ENCODE peak calls at places on chromosomes 5 and 9, in ten cellular contexts. One of them, this sample, is unnamed.

GRCh38 chr9:129556576-129557191 is 64.2 kb downstream of the C9orf50 start:
- DNase-seq in upper lobe of left lung: no peak
- DNase-seq in PC-9: no peak
- DNase-seq in transverse colon: no peak
- DNase-seq in HCT116: no peak
- DNase-seq in neural progenitor cell: peak; percentile 60
- DNase-seq in fibroblast of the aortic adventitia: no peak
- DNase-seq in coronary artery: no peak
- DNase-seq in dorsolateral prefrontal cortex: no peak
- DNase-seq in adrenal gland: no peak
- DNase-seq in this sample: peak; percentile 36

GRCh38 chr5:7320641-7321170 is 75.2 kb upstream of the ADCY2 start:
- DNase-seq in PC-9: no peak
- DNase-seq in HCT116: no peak
- DNase-seq in coronary artery: no peak
- DNase-seq in dorsolateral prefrontal cortex: no peak
- DNase-seq in adrenal gland: no peak
- DNase-seq in fibroblast of the aortic adventitia: peak; percentile 84
- DNase-seq in upper lobe of left lung: no peak
- DNase-seq in transverse colon: no peak
- DNase-seq in neural progenitor cell: no peak
- DNase-seq in this sample: no peak

GRCh38 chr5:81908771-81909170 is 63.1 kb upstream of the ATG10 start:
- DNase-seq in coronary artery: no peak
- DNase-seq in fibroblast of the aortic adventitia: peak; percentile 6
- DNase-seq in transverse colon: no peak
- DNase-seq in adrenal gland: no peak
- DNase-seq in dorsolateral prefrontal cortex: no peak
- DNase-seq in HCT116: no peak
- DNase-seq in PC-9: no peak
- DNase-seq in upper lobe of left lung: no peak
- DNase-seq in neural progenitor cell: no peak
- DNase-seq in this sample: peak; percentile 36

GRCh38 chr5:103466494-103466893 is 96.1 kb downstream of the NUDT12 start:
- DNase-seq in neural progenitor cell: no peak
- DNase-seq in HCT116: no peak
- DNase-seq in upper lobe of left lung: no peak
- DNase-seq in adrenal gland: no peak
- DNase-seq in coronary artery: no peak
- DNase-seq in PC-9: no peak
- DNase-seq in dorsolateral prefrontal cortex: no peak
- DNase-seq in fibroblast of the aortic adventitia: peak; percentile 88
- DNase-seq in transverse colon: no peak
- DNase-seq in this sample: peak; percentile 80

GRCh38 chr9:7637073-7637472 is 162.5 kb downstream of the DMAC1 start:
- DNase-seq in HCT116: no peak
- DNase-seq in fibroblast of the aortic adventitia: no peak
- DNase-seq in upper lobe of left lung: no peak
- DNase-seq in dorsolateral prefrontal cortex: no peak
- DNase-seq in transverse colon: no peak
- DNase-seq in PC-9: no peak
- DNase-seq in neural progenitor cell: no peak
- DNase-seq in coronary artery: no peak
- DNase-seq in adrenal gland: no peak
- DNase-seq in this sample: no peak

GRCh38 chr5:180178516-180179398 is 30.3 kb downstream of the RASGEF1C start:
- DNase-seq in HCT116: no peak
- DNase-seq in PC-9: no peak
- DNase-seq in dorsolateral prefrontal cortex: no peak
- DNase-seq in adrenal gland: no peak
- DNase-seq in fibroblast of the aortic adventitia: no peak
- DNase-seq in neural progenitor cell: no peak
- DNase-seq in upper lobe of left lung: no peak
- DNase-seq in transverse colon: no peak
- DNase-seq in coronary artery: peak; percentile 71
- DNase-seq in this sample: no peak

GRCh38 chr9:133332381-133332730 is 3.6 kb downstream of the SURF6 start:
- DNase-seq in PC-9: no peak
- DNase-seq in transverse colon: no peak
- DNase-seq in neural progenitor cell: no peak
- DNase-seq in dorsolateral prefrontal cortex: no peak
- DNase-seq in HCT116: no peak
- DNase-seq in fibroblast of the aortic adventitia: no peak
- DNase-seq in adrenal gland: no peak
- DNase-seq in coronary artery: no peak
- DNase-seq in upper lobe of left lung: no peak
- DNase-seq in this sample: no peak

GRCh38 chr9:127225747-127226646 is 38.6 kb upstream of the GARNL3 start:
- DNase-seq in dorsolateral prefrontal cortex: no peak
- DNase-seq in coronary artery: no peak
- DNase-seq in fibroblast of the aortic adventitia: no peak
- DNase-seq in adrenal gland: peak; percentile 48
- DNase-seq in PC-9: no peak
- DNase-seq in HCT116: no peak
- DNase-seq in upper lobe of left lung: no peak
- DNase-seq in neural progenitor cell: no peak
- DNase-seq in transverse colon: no peak
- DNase-seq in this sample: peak; percentile 23

GRCh38 chr5:75734913-75735789 is 17.9 kb upstream of the POC5 start:
- DNase-seq in transverse colon: peak; percentile 44
- DNase-seq in fibroblast of the aortic adventitia: peak; percentile 14
- DNase-seq in adrenal gland: peak; percentile 75
- DNase-seq in upper lobe of left lung: peak; percentile 26
- DNase-seq in neural progenitor cell: peak; percentile 58
- DNase-seq in PC-9: peak; percentile 5
- DNase-seq in coronary artery: no peak
- DNase-seq in dorsolateral prefrontal cortex: peak; percentile 66
- DNase-seq in HCT116: peak; percentile 3
- DNase-seq in this sample: peak; percentile 58

DNA sequence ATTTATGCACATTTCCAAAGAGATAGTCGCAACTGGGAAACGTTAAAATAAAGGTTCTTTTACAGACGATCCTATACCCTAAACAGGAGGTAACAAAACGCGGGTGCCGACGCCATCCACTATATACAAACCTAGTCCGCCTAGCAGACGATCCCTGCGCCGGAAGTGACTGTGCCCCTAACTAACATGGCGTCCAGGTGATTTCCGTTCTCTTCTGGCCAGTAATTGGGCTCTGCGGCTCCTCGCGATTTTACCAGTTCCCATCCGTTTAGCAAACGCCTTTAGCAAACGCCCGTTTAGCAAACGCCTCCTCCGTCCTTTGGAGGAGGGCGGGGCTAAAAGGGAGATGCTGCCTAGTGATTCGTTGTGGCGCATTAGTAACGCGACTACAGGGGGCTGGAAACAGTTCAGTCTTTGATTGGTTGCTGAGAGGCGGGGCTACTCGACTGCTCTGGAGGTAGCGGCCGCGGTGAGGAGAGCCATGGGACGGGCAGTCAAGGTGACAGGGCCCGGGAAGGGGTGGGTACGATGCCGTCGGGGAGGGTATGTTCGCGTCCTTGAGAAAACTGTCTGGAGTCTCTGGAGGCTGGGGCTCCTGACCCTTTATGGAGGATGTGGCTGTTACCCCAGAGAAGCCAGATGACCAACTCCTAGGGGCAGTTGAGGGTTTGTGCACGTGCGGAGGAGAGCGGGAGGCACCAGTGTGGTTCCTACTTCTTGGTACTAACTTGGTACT is at the start of gene LYRM7:
- DNase-seq in dorsolateral prefrontal cortex: peak; percentile 96
- DNase-seq in PC-9: peak; percentile 94
- DNase-seq in coronary artery: peak; percentile 98
- DNase-seq in upper lobe of left lung: peak; percentile 99
- DNase-seq in neural progenitor cell: peak; percentile 100
- DNase-seq in adrenal gland: peak; percentile 98
- DNase-seq in transverse colon: peak; percentile 98
- DNase-seq in fibroblast of the aortic adventitia: peak; percentile 99
- DNase-seq in HCT116: peak; percentile 99
- DNase-seq in this sample: peak; percentile 100
- TF ChIP-seq CTCF in dorsolateral prefrontal cortex: no peak
- TF ChIP-seq CTCF in PC-9: no peak
- TF ChIP-seq CTCF in coronary artery: no peak
- TF ChIP-seq CTCF in upper lobe of left lung: peak; percentile 6
- TF ChIP-seq CTCF in neural progenitor cell: no peak
- TF ChIP-seq CTCF in adrenal gland: no peak
- TF ChIP-seq CTCF in transverse colon: no peak
- TF ChIP-seq CTCF in fibroblast of the aortic adventitia: peak; percentile 21
- TF ChIP-seq CTCF in HCT116: no peak
- TF ChIP-seq CTCF in this sample: peak; percentile 14

DNA sequence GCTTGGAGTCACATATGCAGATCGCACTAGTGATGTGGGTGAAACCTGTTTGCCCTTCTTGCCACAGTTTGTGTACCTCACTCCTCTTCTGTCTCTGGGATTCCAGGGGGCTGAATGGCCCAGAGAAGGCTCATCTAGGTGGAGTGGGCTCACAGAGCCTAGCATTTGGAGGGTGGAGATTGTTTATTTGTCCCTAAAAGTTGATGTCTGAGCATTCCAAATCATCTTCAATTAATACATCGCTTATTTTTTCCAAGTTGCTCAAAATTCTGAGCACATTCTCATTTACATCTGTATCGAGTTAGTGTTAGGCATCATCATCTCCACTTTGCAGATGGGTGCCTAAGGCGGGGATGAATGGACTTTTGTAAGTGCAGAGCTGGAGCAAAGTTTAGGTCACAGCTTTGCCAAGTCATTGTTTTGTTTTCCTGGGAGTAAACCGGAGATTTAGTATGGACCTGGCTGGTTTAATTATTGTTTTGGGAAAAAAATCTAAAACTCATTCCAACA is 2.0 kb downstream of the ABL1 start:
- DNase-seq in PC-9: no peak
- DNase-seq in HCT116: no peak
- DNase-seq in transverse colon: no peak
- DNase-seq in neural progenitor cell: no peak
- DNase-seq in dorsolateral prefrontal cortex: no peak
- DNase-seq in fibroblast of the aortic adventitia: peak; percentile 92
- DNase-seq in adrenal gland: no peak
- DNase-seq in upper lobe of left lung: no peak
- DNase-seq in coronary artery: no peak
- DNase-seq in this sample: peak; percentile 34
- H3K4me3 ChIP-seq in PC-9: peak overlapping the region; percentile 72
- H3K4me3 ChIP-seq in HCT116: no peak overlapping the region
- H3K4me3 ChIP-seq in transverse colon: peak overlapping the region; percentile 23
- H3K4me3 ChIP-seq in neural progenitor cell: peak overlapping the region; percentile 87
- H3K4me3 ChIP-seq in dorsolateral prefrontal cortex: peak overlapping the region; percentile 76
- H3K4me3 ChIP-seq in fibroblast of the aortic adventitia: peak overlapping the region; percentile 84
- H3K4me3 ChIP-seq in adrenal gland: no peak overlapping the region
- H3K4me3 ChIP-seq in upper lobe of left lung: peak overlapping the region; percentile 70
- H3K4me3 ChIP-seq in coronary artery: peak overlapping the region; percentile 73
- H3K4me3 ChIP-seq in this sample: peak overlapping the region; percentile 80

GRCh38 chr5:54312499-54312898 is 2.1 kb upstream of the ARL15 start:
- DNase-seq in HCT116: no peak
- DNase-seq in upper lobe of left lung: no peak
- DNase-seq in neural progenitor cell: no peak
- DNase-seq in transverse colon: no peak
- DNase-seq in adrenal gland: no peak
- DNase-seq in dorsolateral prefrontal cortex: no peak
- DNase-seq in fibroblast of the aortic adventitia: no peak
- DNase-seq in coronary artery: no peak
- DNase-seq in PC-9: no peak
- DNase-seq in this sample: no peak

GRCh38 chr5:54311178-54311811 is 922 bp upstream of the ARL15 start:
- DNase-seq in adrenal gland: no peak
- DNase-seq in coronary artery: no peak
- DNase-seq in dorsolateral prefrontal cortex: no peak
- DNase-seq in fibroblast of the aortic adventitia: peak; percentile 32
- DNase-seq in transverse colon: no peak
- DNase-seq in HCT116: no peak
- DNase-seq in neural progenitor cell: no peak
- DNase-seq in PC-9: no peak
- DNase-seq in upper lobe of left lung: no peak
- DNase-seq in this sample: peak; percentile 57

GRCh38 chr5:54309751-54310432 is 481 bp downstream of the ARL15 start:
- DNase-seq in fibroblast of the aortic adventitia: peak; percentile 9
- DNase-seq in coronary artery: no peak
- DNase-seq in PC-9: no peak
- DNase-seq in HCT116: no peak
- DNase-seq in neural progenitor cell: peak; percentile 45
- DNase-seq in transverse colon: peak; percentile 51
- DNase-seq in adrenal gland: peak; percentile 46
- DNase-seq in dorsolateral prefrontal cortex: peak; percentile 47
- DNase-seq in upper lobe of left lung: peak; percentile 42
- DNase-seq in this sample: peak; percentile 21

GRCh38 chr5:54309237-54309636 is 1.1 kb downstream of the ARL15 start:
- DNase-seq in adrenal gland: peak; percentile 23
- DNase-seq in coronary artery: no peak
- DNase-seq in neural progenitor cell: peak; percentile 13
- DNase-seq in fibroblast of the aortic adventitia: peak; percentile 35
- DNase-seq in dorsolateral prefrontal cortex: no peak
- DNase-seq in HCT116: no peak
- DNase-seq in upper lobe of left lung: no peak
- DNase-seq in PC-9: no peak
- DNase-seq in transverse colon: no peak
- DNase-seq in this sample: peak; percentile 16

DNA sequence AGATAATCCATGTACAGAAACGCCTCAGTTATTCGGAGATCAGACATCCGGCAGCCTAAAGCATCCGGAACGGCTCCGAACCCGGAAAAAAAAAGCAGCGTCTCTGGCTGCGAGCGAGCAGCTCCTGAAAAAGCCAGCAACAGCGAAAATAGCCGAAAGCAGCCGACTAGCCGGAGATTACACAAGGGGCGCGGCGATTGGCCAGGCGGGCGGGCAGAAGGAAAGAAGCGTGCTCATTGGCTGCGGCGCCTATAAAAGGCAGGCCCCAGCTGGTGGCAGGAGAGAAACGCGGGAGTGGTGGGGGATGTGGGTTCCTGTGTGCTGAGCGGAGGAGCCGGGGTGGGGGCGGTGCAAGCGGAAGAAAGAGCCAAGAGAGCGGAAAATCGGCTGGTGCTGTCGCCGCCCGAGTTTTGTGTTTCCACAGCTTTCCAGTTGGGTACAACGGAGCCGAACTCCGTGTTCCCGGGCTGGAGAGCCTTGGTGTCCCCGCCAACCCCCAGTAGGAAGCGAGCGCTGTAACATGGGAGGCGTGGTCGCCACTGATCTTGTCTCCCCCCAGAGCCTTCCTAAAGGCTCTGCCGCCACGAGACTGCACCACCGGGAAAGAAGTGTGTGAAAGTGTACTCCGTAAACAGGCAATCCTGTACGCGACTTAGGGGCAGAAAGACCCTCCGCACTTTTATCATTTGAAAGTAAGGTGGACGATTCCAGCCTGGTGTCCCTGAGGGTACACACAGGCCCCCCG is at the start of gene ARL15:
- DNase-seq in coronary artery: peak; percentile 98
- DNase-seq in PC-9: peak; percentile 82
- DNase-seq in HCT116: peak; percentile 88
- DNase-seq in fibroblast of the aortic adventitia: peak; percentile 96
- DNase-seq in neural progenitor cell: peak; percentile 98
- DNase-seq in dorsolateral prefrontal cortex: peak; percentile 99
- DNase-seq in adrenal gland: peak; percentile 100
- DNase-seq in upper lobe of left lung: peak; percentile 98
- DNase-seq in transverse colon: peak; percentile 99
- DNase-seq in this sample: peak; percentile 98
- TF ChIP-seq CTCF in coronary artery: no peak
- TF ChIP-seq CTCF in PC-9: peak; percentile 15
- TF ChIP-seq CTCF in HCT116: no peak
- TF ChIP-seq CTCF in fibroblast of the aortic adventitia: no peak
- TF ChIP-seq CTCF in neural progenitor cell: no peak
- TF ChIP-seq CTCF in dorsolateral prefrontal cortex: no peak
- TF ChIP-seq CTCF in adrenal gland: no peak
- TF ChIP-seq CTCF in upper lobe of left lung: no peak
- TF ChIP-seq CTCF in transverse colon: no peak
- TF ChIP-seq CTCF in this sample: no peak

GRCh38 chr5:71601222-71602026 is 14.3 kb downstream of the MCCC2 start:
- DNase-seq in fibroblast of the aortic adventitia: peak; percentile 93
- DNase-seq in HCT116: peak; percentile 95
- DNase-seq in upper lobe of left lung: peak; percentile 25
- DNase-seq in neural progenitor cell: peak; percentile 75
- DNase-seq in transverse colon: peak; percentile 50
- DNase-seq in coronary artery: no peak
- DNase-seq in dorsolateral prefrontal cortex: no peak
- DNase-seq in adrenal gland: peak; percentile 76
- DNase-seq in PC-9: peak; percentile 79
- DNase-seq in this sample: peak; percentile 98
- H3K4me3 ChIP-seq in fibroblast of the aortic adventitia: no peak overlapping the region
- H3K4me3 ChIP-seq in HCT116: peak overlapping the region; percentile 41
- H3K4me3 ChIP-seq in upper lobe of left lung: no peak overlapping the region
- H3K4me3 ChIP-seq in neural progenitor cell: no peak overlapping the region
- H3K4me3 ChIP-seq in transverse colon: no peak overlapping the region
- H3K4me3 ChIP-seq in coronary artery: no peak overlapping the region
- H3K4me3 ChIP-seq in dorsolateral prefrontal cortex: no peak overlapping the region
- H3K4me3 ChIP-seq in adrenal gland: no peak overlapping the region
- H3K4me3 ChIP-seq in PC-9: peak overlapping the region; percentile 34
- H3K4me3 ChIP-seq in this sample: no peak overlapping the region